ENCODE peak calls at places on chromosomes 1 and 21, in eight cellular contexts. J is stimulated activated effector memory CD8-positive, alpha-beta T cell treated with anti-CD3 and anti-CD28 coated beads, Interleukin-12 subunit alpha, Interleukin-12 subunit beta, amount 100 ng/mL, for 72 hours; R is A172; T is stimulated activated CD8-positive, alpha-beta memory T cell treated with anti-CD3 and anti-CD28 coated beads, Interleukin-2, amount 100 ng/mL, for 1 hour; Q is NCI-H1930; L is GM23248; H is fibroblast of mammary gland; I is naive B cell. K is an unnamed sample.

GRCh38 chr1:87424541-87424940 is 95.9 kb downstream of the LMO4 start:
- DNase-seq in J (no peak), R (no peak), T (no peak), Q (no peak), L (no peak), H (no peak), I (no peak), K (no peak)

GRCh38 chr1:156692958-156693857 is 12.2 kb downstream of the CRABP2 start:
- DNase-seq in J (no peak), R (no peak), T (no peak), Q (no peak), L (no peak), H (no peak), I (no peak), K (no peak)

GRCh38 chr1:91533625-91534024 is 33.0 kb downstream of the CDC7 start:
- DNase-seq in J (no peak), R (no peak), T (no peak), Q (no peak), L (no peak), H (no peak), I (no peak), K (no peak)

GRCh38 chr1:151005729-151006330 is 872 bp downstream of the MINDY1 start:
- DNase-seq in J (no peak), R (no peak), T (no peak), Q (no peak), L (peak; percentile 25), H (no peak), I (no peak), K (no peak)

GRCh38 chr1:110324667-110325066 is 14.5 kb upstream of the RBM15 start:
- DNase-seq in J (no peak), R (no peak), T (no peak), Q (no peak), L (no peak), H (no peak), I (no peak), K (no peak)

GRCh38 chr1:62343911-62344310 is 24.7 kb upstream of the KANK4 start:
- DNase-seq in J (no peak), R (no peak), T (no peak), Q (no peak), L (no peak), H (no peak), I (no peak), K (no peak)

GRCh38 chr1:27773732-27774445 is 870 bp downstream of the STX12 start:
- DNase-seq in J (no peak), R (no peak), T (no peak), Q (no peak), L (peak; percentile 60), H (peak; percentile 29), I (peak; percentile 58), K (no peak)

GRCh38 chr1:245096330-245097066 is 58.3 kb upstream of the KIF26B start:
- DNase-seq in J (no peak), R (no peak), T (no peak), Q (no peak), L (no peak), H (no peak), I (no peak), K (no peak)

GRCh38 chr1:9643351-9644256 is 7.9 kb upstream of the PIK3CD start:
- DNase-seq in J (no peak), R (no peak), T (no peak), Q (no peak), L (no peak), H (no peak), I (no peak), K (no peak)

GRCh38 chr1:116375884-116376733 is 3.1 kb downstream of the ATP1A1 start:
- DNase-seq in J (no peak), R (peak; percentile 70), T (no peak), Q (no peak), L (peak; percentile 92), H (peak; percentile 96), I (no peak), K (peak; percentile 75)

GRCh38 chr1:248417854-248418253 is 15.0 kb downstream of the OR2T1 start:
- DNase-seq in J (no peak), R (no peak), T (no peak), Q (no peak), L (no peak), H (no peak), I (no peak), K (no peak)

GRCh38 chr1:117820694-117821381 is 108.6 kb downstream of the GDAP2 start:
- DNase-seq in J (no peak), R (peak; percentile 74), T (no peak), Q (no peak), L (no peak), H (peak; percentile 77), I (no peak), K (no peak)

GRCh38 chr1:98388431-98388830 is 273.1 kb upstream of the SNX7 start:
- DNase-seq in J (no peak), R (peak; percentile 75), T (no peak), Q (no peak), L (peak; percentile 82), H (peak; percentile 80), I (no peak), K (peak; percentile 76)

GRCh38 chr1:31954607-31955283 is 16.6 kb upstream of the PTP4A2 start:
- DNase-seq in J (no peak), R (peak; percentile 69), T (no peak), Q (no peak), L (peak; percentile 97), H (peak; percentile 99), I (no peak), K (peak; percentile 82)

GRCh38 chr1:59315529-59316433 is 18.9 kb downstream of the FGGY start:
- DNase-seq in J (no peak), R (no peak), T (no peak), Q (no peak), L (peak; percentile 26), H (no peak), I (no peak), K (no peak)

GRCh38 chr1:168081373-168082007 is 55.2 kb downstream of the GPR161 start:
- DNase-seq in J (no peak), R (no peak), T (no peak), Q (no peak), L (peak; percentile 97), H (peak; percentile 97), I (no peak), K (peak; percentile 48)

GRCh38 chr1:68377098-68377497 is 72.7 kb downstream of the RPE65 start:
- DNase-seq in J (no peak), R (no peak), T (no peak), Q (no peak), L (no peak), H (no peak), I (no peak), K (no peak)

GRCh38 chr1:114093624-114094302 is 59.9 kb downstream of the SYT6 start:
- DNase-seq in J (no peak), R (peak; percentile 40), T (no peak), Q (no peak), L (peak; percentile 87), H (peak; percentile 67), I (no peak), K (peak; percentile 37)

GRCh38 chr1:221630236-221630635 is 111.7 kb downstream of the DUSP10 start:
- DNase-seq in J (no peak), R (no peak), T (no peak), Q (no peak), L (no peak), H (no peak), I (no peak), K (no peak)

GRCh38 chr1:67611841-67612240 is 73.2 kb upstream of the GADD45A start:
- DNase-seq in J (no peak), R (no peak), T (no peak), Q (no peak), L (no peak), H (peak; percentile 38), I (no peak), K (no peak)

GRCh38 chr21:26421724-26422123 is 151.4 kb downstream of the CYYR1 start:
- DNase-seq in J (no peak), R (no peak), T (no peak), Q (no peak), L (no peak), H (no peak), I (no peak), K (no peak)

GRCh38 chr1:59083946-59084865 is 212.7 kb upstream of the FGGY start:
- DNase-seq in J (no peak), R (peak; percentile 58), T (no peak), Q (no peak), L (no peak), H (no peak), I (no peak), K (no peak)

GRCh38 chr1:85065550-85065949 is 17.2 kb upstream of the MCOLN3 start:
- DNase-seq in J (no peak), R (no peak), T (no peak), Q (no peak), L (no peak), H (no peak), I (no peak), K (no peak)

GRCh38 chr1:116508090-116508983 is 62.5 kb downstream of the CD58 start:
- DNase-seq in J (no peak), R (no peak), T (no peak), Q (no peak), L (no peak), H (no peak), I (no peak), K (peak; percentile 18)

GRCh38 chr1:155277896-155278688 is 829 bp downstream of the HCN3 start:
- DNase-seq in J (peak; percentile 57), R (peak; percentile 42), T (peak; percentile 42), Q (peak; percentile 24), L (peak; percentile 59), H (peak; percentile 12), I (peak; percentile 76), K (peak; percentile 7)

GRCh38 chr1:151862604-151863003 is 9.1 kb upstream of the THEM5 start:
- DNase-seq in J (no peak), R (no peak), T (no peak), Q (no peak), L (no peak), H (no peak), I (no peak), K (no peak)

GRCh38 chr1:91759076-91759475 is 126.9 kb downstream of the TGFBR3 start:
- DNase-seq in J (no peak), R (no peak), T (no peak), Q (no peak), L (no peak), H (no peak), I (no peak), K (no peak)

GRCh38 chr1:204483791-204484190 is 10.8 kb downstream of the PIK3C2B start:
- DNase-seq in J (no peak), R (no peak), T (no peak), Q (no peak), L (no peak), H (no peak), I (no peak), K (no peak)

GRCh38 chr1:108852541-108852940 is 4.4 kb downstream of the AKNAD1 start:
- DNase-seq in J (no peak), R (no peak), T (no peak), Q (no peak), L (peak; percentile 20), H (no peak), I (no peak), K (no peak)

K was measured in RCC 7860.